ENCODE peak calls at places on chromosomes 3 and 15, in five cellular contexts. One of them, this sample, is unnamed.

GRCh38 chr3:145637105-145637504 is 523.9 kb downstream of the PLOD2 start:
- DNase-seq in activated T-cell treated with anti-CD3 and anti-CD28 coated beads for 4 hours: no peak
- DNase-seq in mucosa of gallbladder: no peak
- DNase-seq in RWPE1: no peak
- DNase-seq in M059J: no peak
- DNase-seq in this sample: no peak

GRCh38 chr15:73704869-73705645 is 20.9 kb downstream of the CD276 start:
- DNase-seq in activated T-cell treated with anti-CD3 and anti-CD28 coated beads for 4 hours: peak
- DNase-seq in mucosa of gallbladder: peak
- DNase-seq in RWPE1: peak
- DNase-seq in M059J: peak
- DNase-seq in this sample: peak

GRCh38 chr3:127074900-127075360 is 92.0 kb downstream of the PLXNA1 start:
- DNase-seq in activated T-cell treated with anti-CD3 and anti-CD28 coated beads for 4 hours: no peak
- DNase-seq in mucosa of gallbladder: no peak
- DNase-seq in RWPE1: peak
- DNase-seq in M059J: peak
- DNase-seq in this sample: no peak

GRCh38 chr3:148433665-148434064 is 264.0 kb upstream of the AGTR1 start:
- DNase-seq in activated T-cell treated with anti-CD3 and anti-CD28 coated beads for 4 hours: no peak
- DNase-seq in mucosa of gallbladder: no peak
- DNase-seq in RWPE1: no peak
- DNase-seq in M059J: no peak
- DNase-seq in this sample: no peak

GRCh38 chr3:61031503-61031902 is 219.7 kb downstream of the FHIT start:
- DNase-seq in activated T-cell treated with anti-CD3 and anti-CD28 coated beads for 4 hours: no peak
- DNase-seq in mucosa of gallbladder: no peak
- DNase-seq in RWPE1: no peak
- DNase-seq in M059J: no peak
- DNase-seq in this sample: no peak

GRCh38 chr3:126858887-126859286 is 124.0 kb upstream of the PLXNA1 start:
- DNase-seq in activated T-cell treated with anti-CD3 and anti-CD28 coated beads for 4 hours: no peak
- DNase-seq in mucosa of gallbladder: no peak
- DNase-seq in RWPE1: peak
- DNase-seq in M059J: peak
- DNase-seq in this sample: no peak

GRCh38 chr3:169100616-169101015 is 562.9 kb downstream of the MECOM start:
- DNase-seq in activated T-cell treated with anti-CD3 and anti-CD28 coated beads for 4 hours: no peak
- DNase-seq in mucosa of gallbladder: no peak
- DNase-seq in RWPE1: no peak
- DNase-seq in M059J: no peak
- DNase-seq in this sample: no peak

GRCh38 chr3:43787330-43787729 is 96.6 kb downstream of the ABHD5 start:
- DNase-seq in activated T-cell treated with anti-CD3 and anti-CD28 coated beads for 4 hours: no peak
- DNase-seq in mucosa of gallbladder: no peak
- DNase-seq in RWPE1: no peak
- DNase-seq in M059J: no peak
- DNase-seq in this sample: no peak

GRCh38 chr3:69490971-69491370 is 105.1 kb upstream of the FRMD4B start:
- DNase-seq in activated T-cell treated with anti-CD3 and anti-CD28 coated beads for 4 hours: no peak
- DNase-seq in mucosa of gallbladder: no peak
- DNase-seq in RWPE1: no peak
- DNase-seq in M059J: no peak
- DNase-seq in this sample: no peak

GRCh38 chr3:110697961-110698360 is 373.7 kb upstream of the NECTIN3 start:
- DNase-seq in activated T-cell treated with anti-CD3 and anti-CD28 coated beads for 4 hours: no peak
- DNase-seq in mucosa of gallbladder: no peak
- DNase-seq in RWPE1: no peak
- DNase-seq in M059J: peak
- DNase-seq in this sample: no peak

GRCh38 chr15:80204231-80204630 is 47.8 kb downstream of the CTXND1 start:
- DNase-seq in activated T-cell treated with anti-CD3 and anti-CD28 coated beads for 4 hours: no peak
- DNase-seq in mucosa of gallbladder: no peak
- DNase-seq in RWPE1: no peak
- DNase-seq in M059J: no peak
- DNase-seq in this sample: no peak

GRCh38 chr3:71444028-71444860 is 139.3 kb downstream of the FOXP1 start:
- DNase-seq in activated T-cell treated with anti-CD3 and anti-CD28 coated beads for 4 hours: peak
- DNase-seq in mucosa of gallbladder: peak
- DNase-seq in RWPE1: peak
- DNase-seq in M059J: peak
- DNase-seq in this sample: peak

GRCh38 chr3:50502584-50503423 is 630 bp downstream of the CACNA2D2 start:
- DNase-seq in activated T-cell treated with anti-CD3 and anti-CD28 coated beads for 4 hours: no peak
- DNase-seq in mucosa of gallbladder: no peak
- DNase-seq in RWPE1: no peak
- DNase-seq in M059J: no peak
- DNase-seq in this sample: no peak

GRCh38 chr3:143122608-143123352 is 3.2 kb downstream of the CHST2 start:
- DNase-seq in activated T-cell treated with anti-CD3 and anti-CD28 coated beads for 4 hours: no peak
- DNase-seq in mucosa of gallbladder: no peak
- DNase-seq in RWPE1: no peak
- DNase-seq in M059J: no peak
- DNase-seq in this sample: no peak

GRCh38 chr15:78306176-78306774 is 6.9 kb upstream of the SKIC8 start:
- DNase-seq in activated T-cell treated with anti-CD3 and anti-CD28 coated beads for 4 hours: no peak
- DNase-seq in mucosa of gallbladder: no peak
- DNase-seq in RWPE1: no peak
- DNase-seq in M059J: peak
- DNase-seq in this sample: no peak

GRCh38 chr3:6805236-6805635 is 55.7 kb upstream of the GRM7 start:
- DNase-seq in activated T-cell treated with anti-CD3 and anti-CD28 coated beads for 4 hours: no peak
- DNase-seq in mucosa of gallbladder: no peak
- DNase-seq in RWPE1: no peak
- DNase-seq in M059J: no peak
- DNase-seq in this sample: no peak

GRCh38 chr3:120177907-120178306 is 83.7 kb upstream of the GSK3B start:
- DNase-seq in activated T-cell treated with anti-CD3 and anti-CD28 coated beads for 4 hours: no peak
- DNase-seq in mucosa of gallbladder: no peak
- DNase-seq in RWPE1: no peak
- DNase-seq in M059J: peak
- DNase-seq in this sample: no peak

GRCh38 chr3:64650710-64651109 is 37.1 kb downstream of the ADAMTS9 start:
- DNase-seq in activated T-cell treated with anti-CD3 and anti-CD28 coated beads for 4 hours: no peak
- DNase-seq in mucosa of gallbladder: no peak
- DNase-seq in RWPE1: no peak
- DNase-seq in M059J: no peak
- DNase-seq in this sample: no peak

GRCh38 chr3:72174890-72175289 is 389.9 kb upstream of the PROK2 start:
- DNase-seq in activated T-cell treated with anti-CD3 and anti-CD28 coated beads for 4 hours: no peak
- DNase-seq in mucosa of gallbladder: no peak
- DNase-seq in RWPE1: no peak
- DNase-seq in M059J: no peak
- DNase-seq in this sample: no peak

GRCh38 chr3:120177151-120177550 is 82.9 kb upstream of the GSK3B start:
- DNase-seq in activated T-cell treated with anti-CD3 and anti-CD28 coated beads for 4 hours: no peak
- DNase-seq in mucosa of gallbladder: no peak
- DNase-seq in RWPE1: peak
- DNase-seq in M059J: peak
- DNase-seq in this sample: peak

GRCh38 chr3:128296469-128297251 is 143.4 kb downstream of the EEFSEC start:
- DNase-seq in activated T-cell treated with anti-CD3 and anti-CD28 coated beads for 4 hours: no peak
- DNase-seq in mucosa of gallbladder: peak
- DNase-seq in RWPE1: no peak
- DNase-seq in M059J: no peak
- DNase-seq in this sample: no peak

GRCh38 chr15:31268911-31269784 is 57.5 kb upstream of the KLF13 start:
- DNase-seq in activated T-cell treated with anti-CD3 and anti-CD28 coated beads for 4 hours: no peak
- DNase-seq in mucosa of gallbladder: no peak
- DNase-seq in RWPE1: no peak
- DNase-seq in M059J: no peak
- DNase-seq in this sample: peak

GRCh38 chr3:130626021-130626420 is 109.0 kb downstream of the COL6A6 start:
- DNase-seq in activated T-cell treated with anti-CD3 and anti-CD28 coated beads for 4 hours: no peak
- DNase-seq in mucosa of gallbladder: no peak
- DNase-seq in RWPE1: no peak
- DNase-seq in M059J: peak
- DNase-seq in this sample: no peak

GRCh38 chr3:106805625-106806024 is 571.6 kb upstream of the CCDC54 start:
- DNase-seq in activated T-cell treated with anti-CD3 and anti-CD28 coated beads for 4 hours: no peak
- DNase-seq in mucosa of gallbladder: no peak
- DNase-seq in RWPE1: no peak
- DNase-seq in M059J: peak
- DNase-seq in this sample: no peak

GRCh38 chr3:21017115-21017852 is 733.7 kb downstream of the ZNF385D start:
- DNase-seq in activated T-cell treated with anti-CD3 and anti-CD28 coated beads for 4 hours: no peak
- DNase-seq in mucosa of gallbladder: no peak
- DNase-seq in RWPE1: peak
- DNase-seq in M059J: peak
- DNase-seq in this sample: no peak

GRCh38 chr3:99561056-99561455 is 77.3 kb upstream of the COL8A1 start:
- DNase-seq in activated T-cell treated with anti-CD3 and anti-CD28 coated beads for 4 hours: no peak
- DNase-seq in mucosa of gallbladder: no peak
- DNase-seq in RWPE1: no peak
- DNase-seq in M059J: no peak
- DNase-seq in this sample: no peak

GRCh38 chr3:143121240-143122088 is 1.9 kb downstream of the CHST2 start:
- DNase-seq in activated T-cell treated with anti-CD3 and anti-CD28 coated beads for 4 hours: peak
- DNase-seq in mucosa of gallbladder: peak
- DNase-seq in RWPE1: no peak
- DNase-seq in M059J: no peak
- DNase-seq in this sample: peak

GRCh38 chr15:41946970-41947369 is 25.4 kb downstream of the EHD4 start:
- DNase-seq in activated T-cell treated with anti-CD3 and anti-CD28 coated beads for 4 hours: no peak
- DNase-seq in mucosa of gallbladder: no peak
- DNase-seq in RWPE1: no peak
- DNase-seq in M059J: no peak
- DNase-seq in this sample: no peak